ENCODE peak calls at places on chromosomes 7 and 10, in seven cellular contexts. C is adrenal gland; S is endothelial cell; D is ecto neural progenitor cell; Q is activated T-cell treated with anti-CD3 and anti-CD28 coated beads for 1 hour; W is activated CD8-positive, alpha-beta T cell treated with anti-CD3 and anti-CD28 coated beads, Interleukin-2, amount 10 ng/mL, durations not matched to agents 7 days and 5 days; H is activated CD4-positive, CD25-positive, alpha-beta regulatory T cell. L is an unnamed sample.

GRCh38 chr7:123070702-123071286 is 75.3 kb upstream of the TAS2R16 start:
- DNase-seq in W (no peak), D (no peak), H (no peak), C (no peak), Q (no peak), S (no peak), L (no peak)

GRCh38 chr10:28087675-28088351 is 88.9 kb upstream of the ODAD2 start:
- DNase-seq in Q (no peak), D (no peak), S (no peak), C (no peak), W (no peak), H (no peak), L (no peak)

GRCh38 chr10:63707254-63707910 is 186.2 kb downstream of the REEP3 start:
- DNase-seq in W (no peak), D (no peak), S (no peak), C (peak), H (no peak), Q (no peak), L (no peak)

GRCh38 chr7:26653430-26653911 is 210.9 kb downstream of the SKAP2 start:
- DNase-seq in W (no peak), H (no peak), D (no peak), Q (no peak), S (no peak), C (peak), L (no peak)

GRCh38 chr10:20156511-20156910 is 340.3 kb downstream of the PLXDC2 start:
- DNase-seq in H (no peak), S (no peak), C (no peak), W (no peak), D (no peak), Q (no peak), L (no peak)

GRCh38 chr7:48637382-48637781 is 287.0 kb upstream of the CDC14C start:
- DNase-seq in W (no peak), C (no peak), S (no peak), Q (no peak), H (no peak), D (no peak), L (no peak)

GRCh38 chr10:26215923-26216576 is 524 bp upstream of the GAD2 start:
- DNase-seq in H (no peak), D (peak), W (peak), C (no peak), S (peak), Q (no peak), L (peak)

GRCh38 chr7:108203433-108204002 is 73.4 kb upstream of the LAMB4 start:
- DNase-seq in D (no peak), S (no peak), C (no peak), Q (no peak), H (no peak), W (no peak), L (no peak)

GRCh38 chr10:110865804-110866482 is 5.8 kb upstream of the PDCD4 start:
- DNase-seq in C (no peak), W (peak), S (no peak), D (no peak), H (no peak), Q (no peak), L (no peak)

GRCh38 chr7:83148776-83149175 is 13.9 kb downstream of the PCLO start:
- DNase-seq in D (no peak), Q (no peak), W (no peak), H (no peak), S (no peak), C (no peak), L (no peak)

L was measured in progenitor cell of endocrine pancreas.